ENCODE peak calls at places on chromosomes 12 and 14, in nine cellular contexts. J is effector memory CD8-positive, alpha-beta T cell; I is activated naive CD4-positive, alpha-beta T cell; T is stromal cell of bone marrow; B is NCI-H1436 treated with DMSO at 0.1 percent for 48 hours; F is stimulated activated CD4-positive, alpha-beta T cell treated with anti-CD3 and anti-CD28 coated beads, Interleukin-1b, Interleukin-23, amount 100 ng/mL, for 24 hours; G is NCI-H774; Z is esophagus squamous epithelium; H is activated CD4-positive, alpha-beta T cell treated with anti-CD3 and anti-CD28 coated beads, Interleukin-2, amount 50 U/mL, for 1 hour. N is an unnamed sample.

GRCh38 chr12:62191747-62192485 is 68.3 kb upstream of the USP15 start:
- DNase-seq in F (peak; percentile 7), B (no peak), G (peak; percentile 28), T (peak; percentile 28), Z (no peak), J (no peak), H (peak; percentile 3), I (no peak), N (no peak)

GRCh38 chr14:95497561-95498011 is 18.9 kb downstream of the SYNE3 start:
- DNase-seq in Z (no peak), F (no peak), J (no peak), G (no peak), T (no peak), B (no peak), H (no peak), I (no peak), N (no peak)

GRCh38 chr14:64790478-64790877 is 86.3 kb downstream of the PLEKHG3 start:
- DNase-seq in I (no peak), H (no peak), F (no peak), Z (no peak), T (no peak), G (no peak), B (no peak), J (no peak), N (no peak)

GRCh38 chr12:10140001-10140400 is 10.0 kb upstream of the CLEC7A start:
- DNase-seq in H (peak; percentile 42), I (no peak), Z (no peak), F (no peak), J (peak; percentile 26), G (no peak), B (no peak), T (peak; percentile 28), N (peak; percentile 69)

GRCh38 chr12:56683-57346 is 9.8 kb upstream of the IQSEC3 start:
- DNase-seq in I (no peak), G (no peak), H (no peak), Z (no peak), T (no peak), F (no peak), J (no peak), B (no peak), N (no peak)

GRCh38 chr12:68286396-68286795 is 33.0 kb upstream of the IL22 start:
- DNase-seq in G (no peak), I (no peak), H (no peak), T (no peak), J (no peak), B (no peak), Z (no peak), F (no peak), N (no peak)

GRCh38 chr12:95733156-95733825 is 57.3 kb downstream of the NTN4 start:
- DNase-seq in I (no peak), G (no peak), H (no peak), J (no peak), B (no peak), T (peak; percentile 90), Z (no peak), F (no peak), N (peak; percentile 79)

GRCh38 chr12:113086249-113087164 is 30.0 kb downstream of the DTX1 start:
- DNase-seq in G (no peak), J (no peak), T (no peak), I (no peak), Z (no peak), H (peak; percentile 16), B (no peak), F (no peak), N (peak; percentile 21)

GRCh38 chr14:68974759-68975347 is 4.2 kb downstream of the ACTN1 start:
- DNase-seq in G (no peak), T (no peak), H (no peak), I (no peak), J (no peak), Z (no peak), B (no peak), F (no peak), N (peak; percentile 38)

GRCh38 chr12:86675197-86675596 is 419.0 kb upstream of the MGAT4C start:
- DNase-seq in J (no peak), Z (no peak), H (no peak), B (no peak), G (no peak), F (no peak), I (no peak), T (no peak), N (no peak)

GRCh38 chr14:51006781-51007211 is 62.5 kb upstream of the PYGL start:
- DNase-seq in I (no peak), H (no peak), B (no peak), Z (no peak), J (no peak), T (peak; percentile 96), G (no peak), F (no peak), N (peak; percentile 91)

GRCh38 chr14:49962616-49963015 is 69.7 kb downstream of the ARF6 start:
- DNase-seq in Z (no peak), J (no peak), I (no peak), T (no peak), B (no peak), H (no peak), G (no peak), F (no peak), N (no peak)

GRCh38 chr14:52078093-52078492 is 9.2 kb upstream of the NID2 start:
- DNase-seq in Z (no peak), I (no peak), T (no peak), J (no peak), G (no peak), B (no peak), F (no peak), H (no peak), N (no peak)

GRCh38 chr12:93521225-93521854 is 51.1 kb upstream of the SOCS2 start:
- DNase-seq in J (no peak), I (no peak), Z (no peak), F (no peak), T (no peak), G (no peak), B (no peak), H (no peak), N (peak; percentile 83)

GRCh38 chr14:103257211-103257962 is 76.7 kb upstream of the EIF5 start:
- DNase-seq in H (no peak), J (no peak), B (no peak), G (no peak), T (no peak), Z (no peak), F (no peak), I (no peak), N (no peak)

GRCh38 chr14:95294834-95295599 is 24.7 kb downstream of the CLMN start:
- DNase-seq in Z (no peak), J (no peak), G (peak; percentile 46), B (peak; percentile 87), F (no peak), T (no peak), I (no peak), H (no peak), N (peak; percentile 42)

GRCh38 chr14:59268011-59268410 is 79.5 kb downstream of the DAAM1 start:
- DNase-seq in G (no peak), H (no peak), I (no peak), J (no peak), F (no peak), Z (no peak), B (no peak), T (no peak), N (no peak)

GRCh38 chr14:90554341-90554740 is 157.5 kb downstream of the CALM1 start:
- DNase-seq in G (peak; percentile 22), F (no peak), H (no peak), Z (no peak), B (no peak), I (no peak), T (no peak), J (no peak), N (no peak)

GRCh38 chr14:91264151-91265150 is 19.9 kb upstream of the GPR68 start:
- DNase-seq in J (no peak), B (no peak), F (no peak), G (no peak), T (no peak), H (no peak), I (no peak), Z (no peak), N (peak; percentile 32)

GRCh38 chr12:10400829-10401228 is 8.7 kb downstream of the KLRC4 start:
- DNase-seq in T (no peak), I (no peak), H (no peak), B (no peak), J (no peak), Z (no peak), F (no peak), G (no peak), N (no peak)

GRCh38 chr12:58920102-58920955 is at the start of gene LRIG3:
- DNase-seq in I (no peak), B (no peak), H (no peak), T (peak; percentile 90), G (peak; percentile 90), J (no peak), Z (no peak), F (no peak), N (peak; percentile 97)

GRCh38 chr12:89384050-89384749 is 31.9 kb upstream of the DUSP6 start:
- DNase-seq in H (no peak), G (no peak), J (no peak), Z (no peak), T (peak; percentile 69), F (no peak), B (no peak), I (no peak), N (peak; percentile 47)

GRCh38 chr14:100867631-100868315 is 35.7 kb downstream of the RTL1 start:
- DNase-seq in F (no peak), J (no peak), B (no peak), Z (no peak), T (no peak), G (no peak), I (no peak), H (no peak), N (no peak)